ENCODE peak calls at places on chromosomes 16 and 17, in nine cellular contexts. M is effector memory CD8-positive, alpha-beta T cell; Q is activated CD4-positive, alpha-beta T cell treated with anti-CD3 and anti-CD28 coated beads, Interleukin-2, amount 50 U/mL, for 4 hours; X is stimulated activated CD8-positive, alpha-beta memory T cell treated with anti-CD3 and anti-CD28 coated beads, Interleukin-12 subunit alpha, Interleukin-12 subunit beta, amount 100 ng/mL, for 4 hours; T is stimulated activated CD4-positive, alpha-beta T cell treated with anti-CD3 and anti-CD28 coated beads, Interleukin-1b, Interleukin-23, amount 100 ng/mL, for 4 hours; F is sigmoid colon; P is AG08395; N is CD8-positive, alpha-beta T cell; R is naive thymus-derived CD4-positive, alpha-beta T cell. C is an unnamed sample.

GRCh38 chr16:51465026-51465425 is 314.0 kb upstream of the SALL1 start:
- DNase-seq in M (no peak), Q (no peak), X (no peak), T (no peak), F (no peak), P (peak), N (no peak), R (no peak), C (no peak)

GRCh38 chr16:1372292-1372950 is 20.7 kb downstream of the GNPTG start:
- DNase-seq in M (no peak), Q (no peak), X (no peak), T (no peak), F (no peak), P (no peak), N (no peak), R (no peak), C (no peak)

GRCh38 chr17:76585649-76586593 is at the start of gene ST6GALNAC2:
- DNase-seq in M (peak), Q (no peak), X (peak), T (peak), F (peak), P (peak), N (peak), R (no peak), C (peak)

GRCh38 chr17:77322534-77323412 is 182.0 kb downstream of the SEC14L1 start:
- DNase-seq in M (no peak), Q (no peak), X (no peak), T (no peak), F (peak), P (peak), N (no peak), R (no peak), C (no peak)

GRCh38 chr16:57527610-57528360 is 8.6 kb downstream of the CCDC102A start:
- DNase-seq in M (no peak), Q (no peak), X (no peak), T (no peak), F (no peak), P (no peak), N (no peak), R (no peak), C (no peak)

GRCh38 chr16:14505846-14506245 is 124.2 kb downstream of the PARN start:
- DNase-seq in M (no peak), Q (no peak), X (no peak), T (no peak), F (no peak), P (no peak), N (no peak), R (no peak), C (no peak)

GRCh38 chr16:85628651-85629050 is 15.5 kb downstream of the GSE1 start:
- DNase-seq in M (no peak), Q (no peak), X (no peak), T (no peak), F (no peak), P (no peak), N (no peak), R (no peak), C (no peak)

GRCh38 chr17:17062356-17062755 is 20.1 kb downstream of the MPRIP start:
- DNase-seq in M (no peak), Q (no peak), X (no peak), T (no peak), F (peak), P (no peak), N (no peak), R (no peak), C (no peak)

GRCh38 chr17:12089809-12090384 is 69.2 kb downstream of the MAP2K4 start:
- DNase-seq in M (no peak), Q (no peak), X (no peak), T (no peak), F (no peak), P (peak), N (no peak), R (no peak), C (no peak)

GRCh38 chr16:15498427-15499175 is 64.2 kb downstream of the BMERB1 start:
- DNase-seq in M (no peak), Q (no peak), X (no peak), T (no peak), F (no peak), P (no peak), N (no peak), R (no peak), C (no peak)

GRCh38 chr16:26645629-26646028 is 421.1 kb upstream of the C16orf82 start:
- DNase-seq in M (peak), Q (no peak), X (peak), T (peak), F (no peak), P (no peak), N (peak), R (no peak), C (peak)

GRCh38 chr17:11028349-11028748 is 190.5 kb upstream of the PIRT start:
- DNase-seq in M (no peak), Q (no peak), X (no peak), T (no peak), F (no peak), P (no peak), N (no peak), R (no peak), C (no peak)

GRCh38 chr16:27532088-27532810 is 17.5 kb downstream of the GTF3C1 start:
- DNase-seq in M (no peak), Q (no peak), X (no peak), T (no peak), F (no peak), P (no peak), N (no peak), R (no peak), C (no peak)

GRCh38 chr16:24853830-24854229 is 8.1 kb downstream of the SLC5A11 start:
- DNase-seq in M (no peak), Q (no peak), X (no peak), T (no peak), F (peak), P (peak), N (no peak), R (no peak), C (no peak)

GRCh38 chr17:83099086-83099540 is 19.7 kb downstream of the METRNL start:
- DNase-seq in M (no peak), Q (no peak), X (no peak), T (no peak), F (no peak), P (no peak), N (no peak), R (no peak), C (no peak)

GRCh38 chr16:67702130-67702529 is 17.0 kb downstream of the GFOD2 start:
- DNase-seq in M (no peak), Q (no peak), X (no peak), T (no peak), F (peak), P (no peak), N (no peak), R (no peak), C (no peak)

GRCh38 chr17:80649672-80650338 is 105.2 kb downstream of the RPTOR start:
- DNase-seq in M (no peak), Q (peak), X (peak), T (peak), F (no peak), P (peak), N (peak), R (peak), C (peak)

GRCh38 chr17:30921544-30922196 is at the start of gene ADAP2:
- DNase-seq in M (no peak), Q (no peak), X (no peak), T (no peak), F (peak), P (no peak), N (no peak), R (no peak), C (no peak)

GRCh38 chr17:59373879-59374495 is 42.5 kb downstream of the YPEL2 start:
- DNase-seq in M (no peak), Q (no peak), X (no peak), T (no peak), F (peak), P (peak), N (no peak), R (no peak), C (no peak)

GRCh38 chr16:49493836-49494235 is 120.2 kb downstream of the C16orf78 start:
- DNase-seq in M (no peak), Q (no peak), X (no peak), T (no peak), F (no peak), P (no peak), N (no peak), R (no peak), C (no peak)